ENCODE peak calls at places on chromosomes 5 and 9, in nine cellular contexts. U is MM.1S; D is suprapubic skin; S is lung; X is AG04449; W is activated CD8-positive, alpha-beta T cell treated with anti-CD3 and anti-CD28 coated beads for 36 hours; O is endothelial cell of umbilical vein; Y is OCI-LY7; H is foreskin keratinocyte. L is an unnamed sample.

GRCh38 chr5:116885825-116886224 is 311.2 kb upstream of the SEMA6A start:
- DNase-seq in U (no peak), H (no peak), X (no peak), D (no peak), O (no peak), Y (no peak), S (no peak), W (no peak), L (no peak)

GRCh38 chr5:14557203-14557725 is 24.3 kb upstream of the OTULINL start:
- DNase-seq in Y (no peak), H (no peak), X (no peak), O (no peak), S (no peak), W (no peak), D (no peak), U (no peak), L (no peak)

GRCh38 chr5:855771-856530 is 5.2 kb upstream of the ZDHHC11 start:
- DNase-seq in D (no peak), Y (no peak), H (no peak), U (no peak), O (no peak), S (no peak), W (peak), X (no peak), L (no peak)

GRCh38 chr9:38068866-38069628 is at the start of gene SHB:
- DNase-seq in X (no peak), O (peak), W (peak), S (peak), D (peak), U (peak), H (no peak), Y (peak), L (peak)

GRCh38 chr5:176429972-176430371 is 13.6 kb upstream of the CLTB start:
- DNase-seq in W (no peak), X (no peak), H (no peak), S (no peak), O (no peak), U (no peak), Y (peak), D (no peak), L (no peak)

GRCh38 chr5:140633081-140633471 is at the start of gene CD14:
- DNase-seq in S (peak), H (peak), W (no peak), O (no peak), D (peak), U (no peak), X (no peak), Y (no peak), L (no peak)

GRCh38 chr5:15266841-15267240 is 233.1 kb upstream of the FBXL7 start:
- DNase-seq in D (no peak), Y (no peak), W (no peak), U (no peak), X (no peak), S (no peak), O (no peak), H (no peak), L (no peak)

GRCh38 chr5:80153586-80154126 is 102.2 kb downstream of the SERINC5 start:
- DNase-seq in U (no peak), O (no peak), X (no peak), Y (no peak), H (no peak), W (no peak), D (no peak), S (no peak), L (no peak)

GRCh38 chr5:7763621-7764072 is 87.3 kb downstream of the CFAP90 start:
- DNase-seq in X (no peak), H (no peak), D (no peak), S (no peak), W (no peak), Y (no peak), O (no peak), U (no peak), L (peak)

GRCh38 chr5:2751592-2752021 is at the start of gene IRX2:
- DNase-seq in O (no peak), H (peak), S (peak), Y (no peak), X (peak), W (no peak), D (peak), U (no peak), L (peak)

GRCh38 chr5:80238078-80238477 is 17.8 kb downstream of the SERINC5 start:
- DNase-seq in X (no peak), U (no peak), H (no peak), O (no peak), D (no peak), S (no peak), Y (peak), W (peak), L (no peak)

GRCh38 chr9:127776195-127776918 is 2.1 kb downstream of the SH2D3C start:
- DNase-seq in D (no peak), U (peak), X (no peak), S (peak), Y (peak), W (peak), H (no peak), O (no peak), L (no peak)

GRCh38 chr5:150653145-150653761 is 7.8 kb upstream of the MYOZ3 start:
- DNase-seq in Y (no peak), S (no peak), U (no peak), X (no peak), H (no peak), W (no peak), D (no peak), O (no peak), L (no peak)

GRCh38 chr9:28073278-28073677 is 500.0 kb upstream of the C9orf72 start:
- DNase-seq in S (no peak), X (no peak), W (peak), Y (peak), H (no peak), D (no peak), O (peak), U (peak), L (peak)

GRCh38 chr9:109430231-109430630 is 67.9 kb downstream of the PTPN3 start:
- DNase-seq in O (no peak), U (no peak), X (no peak), Y (no peak), H (no peak), D (no peak), W (no peak), S (no peak), L (no peak)

GRCh38 chr5:60843693-60844428 is at the start of gene ELOVL7:
- DNase-seq in D (no peak), Y (no peak), X (no peak), H (peak), W (peak), S (peak), U (peak), O (peak), L (peak)

GRCh38 chr5:144712090-144712489 is 541.4 kb downstream of the KCTD16 start:
- DNase-seq in X (no peak), S (no peak), H (no peak), W (no peak), Y (peak), O (no peak), D (no peak), U (no peak), L (no peak)

GRCh38 chr5:177388521-177389052 is 4.4 kb downstream of the SLC34A1 start:
- DNase-seq in D (no peak), W (no peak), H (peak), U (no peak), S (no peak), Y (no peak), X (no peak), O (no peak), L (no peak)

DNA sequence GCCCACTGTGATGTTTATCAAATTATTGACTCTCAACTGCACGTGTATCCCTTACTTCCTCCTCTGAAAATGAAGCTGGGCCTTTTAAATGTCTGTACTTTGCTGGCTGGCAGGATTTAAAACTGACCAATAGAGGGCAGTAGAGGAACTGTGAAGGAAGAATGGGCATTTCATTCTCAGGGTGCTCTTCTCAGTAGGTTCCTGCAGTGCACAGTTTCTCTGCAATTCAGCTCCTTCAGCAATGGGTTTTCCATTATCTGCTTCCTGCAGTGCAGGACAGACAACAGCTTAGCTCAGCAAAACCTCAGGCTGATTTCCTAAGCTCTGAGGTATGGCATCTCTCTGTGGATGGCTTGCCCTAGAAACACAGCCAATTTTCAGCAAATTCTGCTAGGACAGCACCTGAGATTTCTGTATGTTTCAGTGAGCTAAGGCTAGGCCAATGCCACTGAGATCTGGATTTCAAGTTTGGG is 298.4 kb upstream of the PRDM9 start:
- DNase-seq in O (no peak), Y (peak), U (peak), D (no peak), X (no peak), S (no peak), H (peak), W (peak), L (no peak)
- TF ChIP-seq CTCF in O (peak), Y (peak), U (peak), D (no peak), X (no peak), S (no peak), H (peak), W (peak), L (peak)

GRCh38 chr9:92709954-92710353 is 40.0 kb upstream of the IPPK start:
- DNase-seq in X (no peak), W (no peak), H (no peak), S (no peak), O (no peak), Y (no peak), D (no peak), U (no peak), L (no peak)

GRCh38 chr9:92709240-92709639 is 39.3 kb upstream of the IPPK start:
- DNase-seq in S (no peak), U (no peak), W (no peak), X (no peak), Y (no peak), O (no peak), D (no peak), H (peak), L (no peak)

GRCh38 chr9:92704528-92704927 is 34.6 kb upstream of the IPPK start:
- DNase-seq in D (no peak), U (no peak), O (no peak), X (no peak), Y (no peak), S (no peak), W (no peak), H (no peak), L (no peak)

GRCh38 chr9:92707530-92707929 is 37.6 kb upstream of the IPPK start:
- DNase-seq in W (no peak), S (no peak), D (no peak), X (no peak), U (no peak), H (peak), O (peak), Y (no peak), L (no peak)

GRCh38 chr9:92706218-92706940 is 36.4 kb upstream of the IPPK start:
- DNase-seq in D (no peak), H (peak), Y (peak), U (peak), W (peak), X (no peak), O (peak), S (no peak), L (no peak)
- TF ChIP-seq CTCF in D (no peak), H (peak), Y (peak), U (peak), W (peak), X (peak), O (peak), S (peak), L (no peak)

GRCh38 chr9:120868339-120868675 is 8.7 kb downstream of the PHF19 start:
- DNase-seq in Y (no peak), U (no peak), W (no peak), O (no peak), D (no peak), H (no peak), S (no peak), X (peak), L (no peak)
- TF ChIP-seq CTCF in Y (no peak), U (no peak), W (no peak), O (no peak), D (no peak), H (peak), S (no peak), X (no peak), L (no peak)

GRCh38 chr5:171647900-171648253 is 137.7 kb upstream of the SMIM23 start:
- DNase-seq in O (peak), Y (no peak), H (no peak), S (no peak), X (no peak), W (no peak), U (no peak), D (no peak), L (no peak)

GRCh38 chr5:171649002-171649401 is 136.6 kb upstream of the SMIM23 start:
- DNase-seq in X (no peak), D (no peak), S (no peak), U (no peak), W (no peak), H (no peak), O (no peak), Y (no peak), L (no peak)

GRCh38 chr5:171648279-171648774 is 137.3 kb upstream of the SMIM23 start:
- DNase-seq in W (no peak), D (no peak), Y (no peak), S (no peak), O (no peak), U (no peak), H (no peak), X (no peak), L (no peak)

GRCh38 chr5:171646338-171647042 is 139.1 kb upstream of the SMIM23 start:
- DNase-seq in U (no peak), S (no peak), D (no peak), X (no peak), W (no peak), O (no peak), Y (no peak), H (no peak), L (no peak)

GRCh38 chr5:171647043-171647899 is 138.3 kb upstream of the SMIM23 start:
- DNase-seq in S (no peak), Y (no peak), U (no peak), H (peak), D (no peak), X (no peak), O (peak), W (no peak), L (no peak)
- TF ChIP-seq CTCF in S (no peak), Y (no peak), U (no peak), H (peak), D (no peak), X (no peak), O (no peak), W (no peak), L (no peak)

GRCh38 chr9:108088916-108089315 is 599.3 kb upstream of the KLF4 start:
- DNase-seq in X (no peak), D (no peak), S (no peak), H (no peak), O (no peak), U (no peak), W (no peak), Y (no peak), L (no peak)
- TF ChIP-seq CTCF in X (no peak), D (no peak), S (no peak), H (no peak), O (no peak), U (no peak), W (no peak), Y (no peak), L (no peak)

L was measured in pancreas.